ENCODE peak calls at places on chromosomes 16 and 17, in seven cellular contexts. Q, J, S, F, U, H and M are unnamed samples.

GRCh38 chr17:73228748-73229236 is 32.9 kb downstream of the CPSF4L start:
- DNase-seq in Q (peak), J (no peak), S (peak), F (peak), U (peak), H (peak), M (peak)

GRCh38 chr17:77526728-77527355 is 386.1 kb downstream of the SEC14L1 start:
- DNase-seq in Q (no peak), J (no peak), S (no peak), F (no peak), U (no peak), H (no peak), M (no peak)

GRCh38 chr16:54136276-54136625 is 150.3 kb downstream of the IRX3 start:
- DNase-seq in Q (no peak), J (no peak), S (peak), F (peak), U (no peak), H (no peak), M (no peak)

GRCh38 chr16:78269251-78269650 is 169.8 kb downstream of the WWOX start:
- DNase-seq in Q (no peak), J (no peak), S (no peak), F (no peak), U (no peak), H (no peak), M (no peak)

GRCh38 chr17:42980766-42981397 is 517 bp downstream of the RUNDC1 start:
- DNase-seq in Q (peak), J (peak), S (peak), F (peak), U (peak), H (no peak), M (peak)

GRCh38 chr16:16150117-16150877 is 73.0 kb downstream of the ABCC6 start:
- DNase-seq in Q (peak), J (no peak), S (peak), F (peak), U (no peak), H (no peak), M (peak)

GRCh38 chr17:68624381-68624780 is 23.2 kb upstream of the FAM20A start:
- DNase-seq in Q (no peak), J (no peak), S (no peak), F (no peak), U (no peak), H (no peak), M (peak)

GRCh38 chr17:561118-561517 is 153.5 kb downstream of the VPS53 start:
- DNase-seq in Q (no peak), J (no peak), S (peak), F (peak), U (no peak), H (no peak), M (peak)

GRCh38 chr16:88770459-88771293 is 14.3 kb downstream of the PIEZO1 start:
- DNase-seq in Q (peak), J (peak), S (peak), F (peak), U (peak), H (no peak), M (no peak)

GRCh38 chr16:23318639-23319038 is 16.5 kb downstream of the SCNN1B start:
- DNase-seq in Q (no peak), J (no peak), S (no peak), F (no peak), U (peak), H (peak), M (no peak)

GRCh38 chr17:78805301-78805700 is 23.2 kb upstream of the CYTH1 start:
- DNase-seq in Q (no peak), J (no peak), S (no peak), F (no peak), U (no peak), H (no peak), M (no peak)

GRCh38 chr17:2323629-2324314 is 12.5 kb downstream of the TSR1 start:
- DNase-seq in Q (no peak), J (no peak), S (no peak), F (peak), U (no peak), H (no peak), M (no peak)

GRCh38 chr16:2846511-2847310 is 11.3 kb downstream of the PRSS22 start:
- DNase-seq in Q (no peak), J (no peak), S (peak), F (peak), U (no peak), H (no peak), M (peak)

GRCh38 chr17:199806-200603 is 18.6 kb upstream of the DOC2B start:
- DNase-seq in Q (peak), J (no peak), S (peak), F (no peak), U (peak), H (no peak), M (no peak)

GRCh38 chr17:55561973-55562495 is 50.8 kb upstream of the SMIM36 start:
- DNase-seq in Q (no peak), J (no peak), S (no peak), F (no peak), U (no peak), H (no peak), M (no peak)

GRCh38 chr16:66135376-66135775 is 231.1 kb upstream of the CDH5 start:
- DNase-seq in Q (peak), J (no peak), S (peak), F (peak), U (no peak), H (peak), M (peak)

GRCh38 chr17:40612510-40613244 is 34.9 kb downstream of the SMARCE1 start:
- DNase-seq in Q (no peak), J (no peak), S (no peak), F (no peak), U (no peak), H (no peak), M (no peak)

GRCh38 chr17:79217473-79218135 is 143.0 kb downstream of the ENGASE start:
- DNase-seq in Q (no peak), J (no peak), S (no peak), F (no peak), U (no peak), H (no peak), M (no peak)

GRCh38 chr17:18947866-18948265 is 4.1 kb upstream of the SLC5A10 start:
- DNase-seq in Q (no peak), J (no peak), S (no peak), F (no peak), U (no peak), H (no peak), M (no peak)

GRCh38 chr17:2173005-2173404 is 118.1 kb downstream of the HIC1 start:
- DNase-seq in Q (no peak), J (no peak), S (peak), F (peak), U (no peak), H (no peak), M (peak)

DNA sequence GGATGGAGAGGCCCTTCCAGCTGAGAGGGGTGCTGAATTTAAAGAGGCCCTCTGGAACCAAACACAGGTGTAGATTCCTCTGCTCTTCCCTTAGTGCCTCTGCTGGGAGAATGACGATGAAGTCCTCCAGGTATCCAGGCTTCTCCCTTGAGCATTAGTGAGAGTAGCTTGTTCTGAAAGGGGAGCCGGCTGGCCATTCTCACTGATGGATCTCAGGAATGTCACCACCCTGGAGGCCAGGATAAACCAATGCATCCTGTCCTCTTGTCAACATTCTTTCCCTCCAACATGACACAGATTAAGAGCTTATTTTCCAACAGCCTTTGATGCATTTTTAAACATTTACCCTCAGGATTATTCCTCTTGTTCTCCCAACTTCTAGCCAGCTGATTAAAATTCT is 325.5 kb downstream of the CA10 start:
- DNase-seq in Q (no peak), J (peak), S (no peak), F (no peak), U (no peak), H (no peak), M (no peak)
- TF ChIP-seq CTCF in Q (no peak), J (peak), S (no peak), F (no peak), U (no peak), H (no peak), M (no peak)

DNA sequence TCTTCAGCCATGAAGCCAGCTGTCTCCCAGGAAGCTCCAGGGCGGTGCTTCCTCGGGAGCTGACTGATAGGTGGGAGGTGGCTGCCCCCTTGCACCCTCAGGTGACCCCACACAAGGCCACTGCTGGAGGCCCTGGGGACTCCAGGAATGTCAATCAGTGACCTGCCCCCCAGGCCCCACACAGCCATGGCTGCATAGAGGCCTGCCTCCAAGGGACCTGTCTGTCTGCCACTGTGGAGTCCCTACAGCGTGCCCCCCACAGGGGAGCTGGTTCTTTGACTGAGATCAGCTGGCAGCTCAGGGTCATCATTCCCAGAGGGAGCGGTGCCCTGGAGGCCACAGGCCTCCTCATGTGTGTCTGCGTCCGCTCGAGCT is 14.1 kb downstream of the STH start:
- DNase-seq in Q (no peak), J (no peak), S (no peak), F (no peak), U (no peak), H (no peak), M (no peak)
- H3K4me3 ChIP-seq in Q (no peak), J (no peak), S (no peak), F (no peak), U (no peak), H (no peak), M (no peak)

DNA sequence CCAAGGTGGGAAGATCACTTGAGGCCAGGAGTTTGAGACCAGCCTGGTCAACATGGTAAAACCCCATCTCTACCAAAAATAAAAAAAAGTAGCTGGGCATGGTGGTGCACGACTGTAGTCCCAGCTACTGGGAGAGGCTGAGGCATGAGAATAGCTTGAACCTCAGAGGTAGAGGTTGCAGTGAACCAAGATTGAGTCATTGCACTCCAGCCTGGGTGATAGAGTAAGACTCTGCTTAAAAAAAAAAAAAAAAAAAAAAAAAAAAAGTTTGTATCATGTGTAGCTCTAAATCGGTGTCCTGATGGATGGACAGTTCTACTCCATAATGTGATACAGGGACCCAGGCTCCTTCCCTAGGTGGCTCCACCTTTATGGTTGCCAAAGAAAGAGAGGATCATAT is 497.1 kb upstream of the RBFOX1 start:
- DNase-seq in Q (no peak), J (no peak), S (no peak), F (no peak), U (no peak), H (no peak), M (no peak)
- TF ChIP-seq CTCF in Q (no peak), J (no peak), S (no peak), F (no peak), U (no peak), H (no peak), M (no peak)

GRCh38 chr16:4537376-4538066 is 1.1 kb downstream of the CDIP1 start:
- DNase-seq in Q (peak), J (peak), S (no peak), F (no peak), U (peak), H (peak), M (no peak)
- H3K4me3 ChIP-seq in Q (peak), J (peak), S (peak), F (peak), U (peak), H (peak), M (peak)

DNA sequence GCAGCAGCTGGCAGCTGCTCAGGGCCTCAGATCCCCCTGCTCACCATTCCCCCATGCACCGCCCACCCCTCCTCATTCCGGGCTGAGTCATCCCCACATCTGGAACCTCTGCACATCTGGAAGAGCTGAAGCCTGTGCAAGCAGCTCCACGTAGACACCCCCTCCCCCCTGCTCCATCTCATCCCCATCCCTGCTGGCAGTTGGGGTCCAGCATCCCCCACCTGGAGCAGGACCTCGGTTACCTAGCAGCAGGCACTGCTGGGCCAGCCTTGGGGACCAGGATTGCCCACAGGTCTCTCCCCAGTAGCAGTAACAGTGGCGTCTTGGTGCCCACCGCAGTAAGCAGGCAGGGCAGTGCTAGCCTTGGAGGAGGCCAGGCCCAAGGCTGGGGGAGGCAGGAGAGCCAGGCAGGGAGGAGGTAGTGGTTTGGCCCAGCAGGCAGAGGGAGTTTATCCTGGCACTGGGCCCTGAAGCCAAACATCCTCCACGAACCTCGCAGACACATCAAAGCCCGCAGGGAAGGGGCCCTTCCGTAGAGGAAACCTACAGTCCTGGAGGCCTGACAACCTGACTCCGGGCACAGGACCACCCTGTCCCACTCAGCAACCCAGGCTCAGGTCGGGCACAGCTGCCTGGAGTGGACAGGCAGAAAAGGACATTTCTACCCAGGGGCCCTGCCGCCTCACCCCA is 7.7 kb upstream of the TMEM92 start:
- DNase-seq in Q (peak), J (no peak), S (peak), F (peak), U (peak), H (no peak), M (peak)
- TF ChIP-seq CTCF in Q (no peak), J (no peak), S (peak), F (no peak), U (peak), H (no peak), M (peak)

GRCh38 chr17:17028059-17028877 is 14.0 kb upstream of the MPRIP start:
- DNase-seq in Q (peak), J (peak), S (peak), F (peak), U (peak), H (peak), M (peak)

GRCh38 chr17:17028878-17029535 is 13.2 kb upstream of the MPRIP start:
- DNase-seq in Q (no peak), J (peak), S (no peak), F (no peak), U (no peak), H (no peak), M (no peak)

GRCh38 chr17:17032131-17032692 is 10.0 kb upstream of the MPRIP start:
- DNase-seq in Q (peak), J (peak), S (peak), F (peak), U (peak), H (no peak), M (peak)

GRCh38 chr17:17030515-17031211 is 11.6 kb upstream of the MPRIP start:
- DNase-seq in Q (no peak), J (no peak), S (no peak), F (no peak), U (no peak), H (no peak), M (no peak)

DNA sequence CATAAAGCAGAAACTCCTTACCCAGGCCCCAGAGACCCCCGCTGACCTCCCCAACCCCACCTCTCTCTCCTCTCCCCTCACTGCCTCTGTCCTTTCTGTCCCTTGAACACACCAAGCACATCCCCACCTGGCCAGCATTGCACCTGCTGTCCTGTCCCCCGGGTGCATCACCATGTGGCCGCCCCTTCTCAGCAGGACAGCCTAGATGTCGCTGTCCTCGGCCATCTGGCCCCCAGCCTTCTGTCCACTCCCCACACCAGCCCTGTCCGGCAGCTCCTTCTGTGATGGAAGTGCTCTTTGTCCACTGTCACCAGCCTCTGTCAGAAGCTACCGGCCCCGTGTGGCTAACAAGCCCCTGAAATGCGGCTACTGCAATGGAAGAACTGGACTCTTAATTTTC is 12.3 kb upstream of the MPRIP start:
- DNase-seq in Q (no peak), J (peak), S (no peak), F (no peak), U (no peak), H (no peak), M (no peak)
- H3K4me3 ChIP-seq in Q (no peak), J (no peak), S (no peak), F (no peak), U (no peak), H (no peak), M (no peak)

DNA sequence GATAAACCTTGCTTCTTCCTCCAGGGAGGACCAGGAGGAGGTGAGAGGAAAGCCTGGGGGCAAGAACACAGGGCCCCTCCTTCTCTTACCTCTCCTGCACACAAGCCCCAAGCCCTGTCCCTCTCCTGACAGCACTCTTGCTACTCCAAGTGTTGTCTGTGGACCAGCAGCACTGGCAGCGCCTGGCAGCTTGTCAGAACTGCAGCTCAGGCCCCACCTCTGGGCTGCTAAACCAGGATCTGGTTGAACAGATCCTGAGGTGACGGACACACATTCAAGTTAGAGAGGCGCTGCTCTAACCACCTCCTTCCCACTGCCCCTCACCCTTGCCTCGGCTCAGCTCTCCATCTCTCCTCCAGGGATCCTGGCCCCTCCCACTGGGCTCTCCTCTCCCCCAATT is 56.5 kb downstream of the SRCIN1 start:
- DNase-seq in Q (no peak), J (no peak), S (no peak), F (no peak), U (no peak), H (no peak), M (no peak)
- TF ChIP-seq CTCF in Q (no peak), J (no peak), S (no peak), F (no peak), U (no peak), H (no peak), M (no peak)

DNA sequence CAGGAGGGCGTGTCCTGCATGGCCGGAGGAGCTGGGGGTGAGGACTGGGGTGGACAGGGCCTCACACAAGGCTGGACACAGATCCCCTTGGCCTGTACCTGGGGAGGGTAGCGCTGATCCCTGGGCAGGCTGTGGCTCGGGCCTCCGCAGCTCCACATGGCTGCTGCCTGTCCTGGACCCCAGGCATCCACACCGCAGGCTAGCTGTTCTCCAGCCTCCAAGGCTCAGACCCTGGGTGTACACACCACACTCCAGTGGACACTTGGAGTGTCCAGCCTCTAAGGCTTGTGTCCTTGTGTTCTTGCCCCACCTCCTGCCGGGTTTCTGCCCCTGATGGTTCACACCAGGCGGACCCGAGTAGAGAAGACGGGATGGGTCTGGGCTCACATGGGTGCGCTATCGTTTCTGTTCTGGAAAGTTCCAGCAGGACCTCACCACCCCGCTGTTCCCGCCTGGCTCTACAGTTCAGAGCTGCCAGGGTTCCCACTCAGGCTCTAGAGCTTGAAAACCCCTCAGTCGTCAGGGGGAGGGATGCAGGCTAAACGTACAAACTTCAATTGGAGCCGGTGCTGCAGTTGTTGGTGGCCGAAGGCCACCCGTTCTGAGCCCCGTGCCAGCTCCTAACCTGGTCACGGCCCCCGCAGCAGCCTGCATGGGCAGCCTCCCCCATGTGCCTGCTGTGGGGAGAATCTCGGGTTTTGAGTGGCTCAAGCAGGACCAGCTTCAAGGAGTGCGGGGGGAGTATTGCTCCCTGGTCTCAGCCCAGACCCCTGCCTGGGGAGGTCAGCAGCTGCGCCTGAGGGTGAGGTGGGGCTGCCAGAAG is 6.6 kb upstream of the FN3KRP start:
- DNase-seq in Q (no peak), J (no peak), S (no peak), F (no peak), U (no peak), H (no peak), M (no peak)
- H3K4me3 ChIP-seq in Q (no peak), J (no peak), S (no peak), F (no peak), U (no peak), H (no peak), M (no peak)